ENCODE peak calls at places on chromosomes 11 and 22, in six cellular contexts. C is OCI-LY7, Z is GM12865, A is left lung, S is psoas muscle, N is stomach. X is an unnamed sample.

GRCh38 chr11:86160546-86161149 is 83.9 kb upstream of the EED start:
- DNase-seq in A (no peak), C (no peak), Z (no peak), S (no peak), N (no peak), X (no peak)

GRCh38 chr11:85589373-85589772 is 37.8 kb downstream of the DLG2 start:
- DNase-seq in N (no peak), Z (no peak), A (no peak), S (no peak), C (no peak), X (no peak)

GRCh38 chr11:45902452-45903380 is 4.4 kb downstream of the FREY1 start:
- DNase-seq in C (no peak), N (no peak), A (no peak), Z (no peak), S (no peak), X (no peak)

GRCh38 chr11:74453373-74453975 is 13.9 kb downstream of the KCNE3 start:
- DNase-seq in A (peak; percentile 65), N (peak; percentile 79), C (peak; percentile 67), S (peak; percentile 59), Z (peak; percentile 74), X (peak; percentile 63)

GRCh38 chr11:107385361-107385982 is 72.2 kb downstream of the CWF19L2 start:
- DNase-seq in A (no peak), S (no peak), C (no peak), Z (no peak), N (no peak), X (no peak)

GRCh38 chr11:60914620-60915249 is 777 bp downstream of the TMEM109 start:
- DNase-seq in Z (peak; percentile 44), C (peak; percentile 54), A (no peak), N (no peak), S (peak; percentile 51), X (peak; percentile 57)

GRCh38 chr11:126561327-126561893 is 205.9 kb downstream of the ST3GAL4 start:
- DNase-seq in C (peak; percentile 48), Z (peak; percentile 59), N (no peak), A (peak; percentile 40), S (no peak), X (peak; percentile 58)

GRCh38 chr11:17738350-17739207 is 4.0 kb downstream of the KCNC1 start:
- DNase-seq in Z (no peak), A (no peak), C (no peak), N (no peak), S (no peak), X (no peak)

GRCh38 chr11:12290477-12290922 is 86.9 kb upstream of the PARVA start:
- DNase-seq in Z (no peak), A (no peak), C (no peak), N (peak; percentile 15), S (no peak), X (no peak)

GRCh38 chr11:76239483-76240142 is 33.3 kb upstream of the WNT11 start:
- DNase-seq in C (no peak), S (peak; percentile 9), Z (no peak), N (no peak), A (no peak), X (no peak)

GRCh38 chr11:16897460-16898061 is 116.7 kb downstream of the PLEKHA7 start:
- DNase-seq in N (no peak), Z (no peak), A (no peak), S (no peak), C (no peak), X (no peak)

GRCh38 chr22:17132112-17132511 is 11.0 kb upstream of the TMEM121B start:
- DNase-seq in A (no peak), C (peak; percentile 25), S (no peak), N (no peak), Z (no peak), X (no peak)

GRCh38 chr22:23071163-23072034 is 1.1 kb downstream of the GNAZ start:
- DNase-seq in C (no peak), A (no peak), Z (no peak), S (peak; percentile 9), N (no peak), X (no peak)

GRCh38 chr11:38252620-38253019 is 1654.6 kb upstream of the RAG2 start:
- DNase-seq in A (no peak), C (no peak), Z (no peak), N (no peak), S (no peak), X (no peak)

GRCh38 chr22:46064236-46064965 is 85.9 kb upstream of the PPARA start:
- DNase-seq in S (peak; percentile 44), Z (no peak), C (no peak), N (peak; percentile 33), A (peak; percentile 30), X (no peak)

GRCh38 chr11:97990162-97990920 is 1030.4 kb upstream of the CNTN5 start:
- DNase-seq in S (no peak), A (no peak), N (no peak), C (no peak), Z (no peak), X (no peak)

GRCh38 chr11:70270877-70271634 is 566 bp downstream of the PPFIA1 start:
- DNase-seq in N (peak; percentile 33), Z (peak; percentile 50), A (peak; percentile 45), C (peak; percentile 48), S (peak; percentile 56), X (peak; percentile 73)

GRCh38 chr11:96393753-96394348 is 4.0 kb downstream of the JRKL start:
- DNase-seq in C (peak; percentile 60), S (no peak), A (no peak), N (no peak), Z (peak; percentile 46), X (peak; percentile 40)

GRCh38 chr11:73787051-73787642 is 527 bp upstream of the MRPL48 start:
- DNase-seq in A (no peak), N (no peak), C (peak; percentile 32), S (no peak), Z (no peak), X (no peak)

GRCh38 chr22:31895317-31896133 is 48.8 kb upstream of the YWHAH start:
- DNase-seq in S (no peak), Z (no peak), A (no peak), N (no peak), C (no peak), X (no peak)

GRCh38 chr22:23825246-23825905 is 13.4 kb downstream of the DERL3 start:
- DNase-seq in S (no peak), C (no peak), A (no peak), Z (no peak), N (no peak), X (no peak)

DNA sequence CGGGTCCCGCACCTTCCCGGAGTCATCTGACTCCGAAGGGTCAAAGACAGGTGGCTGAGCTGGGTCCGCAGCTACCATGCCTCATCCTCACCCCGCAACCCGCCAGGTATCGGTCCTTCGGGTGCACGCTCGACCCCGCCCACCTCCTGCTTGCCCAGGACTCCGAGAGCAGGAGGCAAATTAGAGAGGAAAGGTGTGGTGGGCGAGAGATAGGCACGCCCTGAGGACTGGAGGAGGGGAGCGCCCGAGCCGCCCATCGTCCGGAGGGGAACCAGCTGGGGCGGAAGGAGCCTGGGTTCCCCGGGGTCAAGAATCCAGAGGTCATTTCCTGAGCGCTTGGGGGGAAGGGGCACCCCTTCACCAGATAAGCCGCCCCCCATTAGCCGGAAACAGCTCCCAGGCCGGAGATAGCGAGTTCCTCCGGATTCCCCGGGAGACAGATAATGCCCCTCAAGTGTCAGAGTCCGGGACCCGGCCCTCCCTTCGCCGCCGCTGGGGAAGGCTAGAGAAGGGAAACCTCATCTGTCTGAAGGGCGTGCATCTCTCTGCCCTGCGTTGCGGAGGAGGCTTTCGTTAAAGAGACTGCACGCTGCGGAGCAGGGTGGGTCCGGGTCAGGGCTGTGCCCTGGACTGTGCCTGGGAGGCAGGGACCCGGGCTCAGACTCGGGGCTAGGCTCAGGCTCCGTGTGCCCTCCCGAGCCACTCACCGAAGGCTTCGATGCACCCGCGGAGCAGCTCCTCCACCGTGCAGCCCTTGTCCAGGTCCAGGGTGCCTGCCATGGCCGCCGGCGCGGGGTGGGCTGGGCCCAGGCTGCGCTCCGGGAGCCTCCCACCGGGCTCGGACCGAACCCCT is 1.6 kb downstream of the RASGRP2 start:
- DNase-seq in C (peak; percentile 51), A (no peak), N (no peak), S (no peak), Z (peak; percentile 45), X (peak; percentile 76)
- TF ChIP-seq CTCF in C (no peak), A (no peak), N (no peak), S (no peak), Z (no peak), X (peak; percentile 12)

GRCh38 chr11:72778535-72779494 is 15.0 kb downstream of the STARD10 start:
- DNase-seq in Z (no peak), S (no peak), C (no peak), A (no peak), N (peak; percentile 73), X (no peak)

GRCh38 chr11:72775288-72776110 is 18.3 kb downstream of the STARD10 start:
- DNase-seq in C (no peak), N (no peak), Z (no peak), S (no peak), A (no peak), X (no peak)

GRCh38 chr11:72776117-72776843 is 17.6 kb downstream of the STARD10 start:
- DNase-seq in N (peak; percentile 69), A (no peak), Z (no peak), S (no peak), C (no peak), X (no peak)

GRCh38 chr11:72777755-72778278 is 16.0 kb downstream of the STARD10 start:
- DNase-seq in C (no peak), Z (no peak), N (peak; percentile 66), S (no peak), A (no peak), X (no peak)

GRCh38 chr11:72776844-72777754 is 16.7 kb downstream of the STARD10 start:
- DNase-seq in N (peak; percentile 72), A (no peak), C (no peak), Z (no peak), S (no peak), X (no peak)
- TF ChIP-seq CTCF in N (no peak), A (no peak), C (no peak), Z (no peak), S (no peak), X (no peak)

GRCh38 chr22:41531736-41532477 is 12.4 kb downstream of the POLR3H start:
- DNase-seq in Z (no peak), N (no peak), C (no peak), S (no peak), A (no peak), X (no peak)

GRCh38 chr22:41532908-41533825 is 11.1 kb downstream of the POLR3H start:
- DNase-seq in S (peak; percentile 81), Z (peak; percentile 82), A (peak; percentile 63), N (peak; percentile 82), C (peak; percentile 78), X (peak; percentile 81)

GRCh38 chr22:41537203-41537602 is 7.1 kb downstream of the POLR3H start:
- DNase-seq in C (no peak), Z (no peak), S (no peak), A (no peak), N (no peak), X (no peak)

GRCh38 chr22:41534219-41534618 is 10.1 kb downstream of the POLR3H start:
- DNase-seq in C (no peak), Z (no peak), N (no peak), S (no peak), A (no peak), X (no peak)

GRCh38 chr22:41535244-41535643 is 9.0 kb downstream of the POLR3H start:
- DNase-seq in Z (no peak), N (no peak), A (no peak), S (no peak), C (no peak), X (no peak)
- TF ChIP-seq CTCF in Z (no peak), N (no peak), A (no peak), S (no peak), C (peak; percentile 50), X (no peak)

DNA sequence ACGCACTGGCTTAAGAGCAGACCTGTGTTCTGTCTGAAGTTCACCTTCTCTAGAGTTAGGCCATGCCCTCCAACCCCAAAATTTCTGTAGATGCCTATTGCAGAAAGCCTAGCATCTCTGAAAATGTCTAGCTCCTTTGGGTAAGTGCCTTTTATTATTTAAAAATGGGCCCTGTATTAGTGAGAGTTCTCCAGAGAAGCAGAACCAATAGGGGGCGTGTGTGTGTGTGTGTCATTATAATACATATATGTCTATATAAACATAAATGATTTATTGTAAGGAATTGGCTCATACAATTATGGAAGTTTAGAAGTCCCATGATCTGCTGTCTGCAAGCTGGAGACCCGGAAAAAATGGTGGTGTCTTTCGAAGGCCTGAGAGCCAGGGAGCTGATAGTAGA is 144.7 kb downstream of the TTC17 start:
- DNase-seq in Z (no peak), S (no peak), C (no peak), A (no peak), N (no peak), X (no peak)
- TF ChIP-seq CTCF in Z (no peak), S (no peak), C (peak; percentile 68), A (no peak), N (no peak), X (peak; percentile 28)